ENCODE peak calls at places on chromosomes 6 and 20, in five cellular contexts. D, U, X, V and H are unnamed samples.

GRCh38 chr20:18702736-18703135 is 110.8 kb upstream of the SCP2D1 start:
- DNase-seq in V (no peak), D (no peak), U (no peak), X (no peak), H (no peak)

GRCh38 chr20:11452326-11452725 is 465.4 kb upstream of the BTBD3 start:
- DNase-seq in U (peak; percentile 4), X (no peak), D (no peak), V (no peak), H (no peak)

GRCh38 chr6:47371139-47371874 is 61.6 kb upstream of the TNFRSF21 start:
- DNase-seq in D (no peak), X (no peak), U (peak; percentile 69), V (no peak), H (no peak)

GRCh38 chr6:105757512-105758200 is 328.5 kb upstream of the PRDM1 start:
- DNase-seq in X (no peak), D (no peak), V (no peak), U (no peak), H (no peak)

GRCh38 chr6:119347466-119348307 is 1.9 kb downstream of the MAN1A1 start:
- DNase-seq in V (peak; percentile 49), D (peak; percentile 65), U (peak; percentile 25), X (no peak), H (peak; percentile 19)

GRCh38 chr6:401239-401993 is 9.9 kb downstream of the IRF4 start:
- DNase-seq in V (no peak), X (no peak), U (no peak), D (no peak), H (no peak)

GRCh38 chr6:14671261-14671681 is 553.7 kb downstream of the CD83 start:
- DNase-seq in U (no peak), X (no peak), V (no peak), D (no peak), H (no peak)

GRCh38 chr6:84546427-84546914 is 217.9 kb downstream of the TBX18 start:
- DNase-seq in V (no peak), D (no peak), X (no peak), U (peak; percentile 3), H (no peak)

GRCh38 chr6:34414999-34415858 is 10.6 kb downstream of the RPS10 start:
- DNase-seq in V (no peak), X (peak; percentile 63), D (peak; percentile 58), U (no peak), H (peak; percentile 35)

GRCh38 chr20:62998449-62998848 is 8.3 kb downstream of the BHLHE23 start:
- DNase-seq in D (no peak), V (no peak), X (no peak), U (no peak), H (no peak)

GRCh38 chr6:154384196-154384595 is 27.6 kb upstream of the IPCEF1 start:
- DNase-seq in X (no peak), U (no peak), V (no peak), D (no peak), H (no peak)

GRCh38 chr6:137161975-137162374 is 11.5 kb downstream of the IL22RA2 start:
- DNase-seq in D (no peak), V (no peak), X (no peak), U (no peak), H (no peak)

GRCh38 chr20:36469973-36470372 is 71.3 kb upstream of the MYL9 start:
- DNase-seq in V (no peak), D (no peak), X (no peak), U (no peak), H (no peak)

GRCh38 chr6:82371799-82372508 is 8.3 kb downstream of the TPBG start:
- DNase-seq in V (no peak), D (no peak), X (no peak), U (no peak), H (no peak)

GRCh38 chr20:49397525-49397924 is 84.9 kb downstream of the KCNB1 start:
- DNase-seq in V (no peak), U (peak; percentile 71), X (no peak), D (no peak), H (no peak)

GRCh38 chr20:40359127-40359892 is 329.7 kb downstream of the MAFB start:
- DNase-seq in D (no peak), V (no peak), U (no peak), X (no peak), H (no peak)

GRCh38 chr20:34907616-34908469 is 31.4 kb downstream of the ACSS2 start:
- DNase-seq in D (no peak), U (peak; percentile 25), V (no peak), X (peak; percentile 48), H (no peak)